ENCODE peak calls at places on chromosome 1, in ten cellular contexts. I is A549, X is heart left ventricle, K is NB4, A is tibial nerve, B is stomach, T is suprapubic skin, N is prostate gland, Z is adrenal gland, Q is uterus. L is an unnamed sample.

GRCh38 chr1:50959913-50960844 is at the start of gene FAF1:
- DNase-seq in A (peak), B (peak), N (peak), K (peak), Z (peak), T (peak), X (peak), Q (peak), I (peak), L (peak)

GRCh38 chr1:97581614-97582051 is 339.2 kb downstream of the DPYD start:
- DNase-seq in Q (no peak), X (no peak), A (no peak), Z (no peak), K (no peak), B (no peak), N (no peak), T (no peak), I (no peak), L (no peak)

GRCh38 chr1:162696286-162696862 is 64.1 kb downstream of the DDR2 start:
- DNase-seq in T (peak), A (peak), X (peak), Q (peak), Z (peak), B (peak), K (no peak), N (peak), I (no peak), L (peak)

GRCh38 chr1:100995196-100995983 is 30.2 kb downstream of the DPH5 start:
- DNase-seq in Q (no peak), X (no peak), I (no peak), A (no peak), N (no peak), T (no peak), Z (no peak), B (no peak), K (no peak), L (no peak)

GRCh38 chr1:81119319-81119718 is 681.4 kb upstream of the ADGRL2 start:
- DNase-seq in X (no peak), Z (no peak), K (no peak), B (no peak), Q (no peak), T (no peak), A (no peak), I (no peak), N (no peak), L (no peak)

GRCh38 chr1:91792393-91793032 is 93.4 kb downstream of the TGFBR3 start:
- DNase-seq in A (no peak), Q (no peak), I (no peak), N (no peak), Z (peak), K (no peak), B (no peak), X (no peak), T (no peak), L (no peak)

GRCh38 chr1:118960026-118960561 is 28.0 kb downstream of the TBX15 start:
- DNase-seq in A (no peak), K (no peak), I (no peak), Q (no peak), T (no peak), N (no peak), X (no peak), B (no peak), Z (no peak), L (no peak)

GRCh38 chr1:77281491-77282186 is at the start of gene AK5:
- DNase-seq in Z (peak), X (peak), A (no peak), I (peak), N (peak), B (peak), Q (no peak), K (peak), T (no peak), L (peak)

GRCh38 chr1:8711161-8711560 is 106.3 kb downstream of the RERE start:
- DNase-seq in B (no peak), K (peak), T (no peak), Z (peak), X (no peak), A (no peak), N (no peak), Q (no peak), I (no peak), L (no peak)

GRCh38 chr1:2126331-2127180 is 68.0 kb downstream of the FAAP20 start:
- DNase-seq in B (no peak), X (peak), N (no peak), T (no peak), Z (no peak), Q (no peak), I (no peak), K (no peak), A (no peak), L (no peak)

GRCh38 chr1:15224259-15224869 is 22.7 kb upstream of the FHAD1 start:
- DNase-seq in K (no peak), T (peak), N (no peak), I (no peak), X (no peak), Z (peak), B (no peak), A (no peak), Q (no peak), L (no peak)

GRCh38 chr1:145995964-145996432 is 381 bp downstream of the TXNIP start:
- DNase-seq in X (no peak), I (no peak), B (peak), Z (peak), A (no peak), Q (peak), N (no peak), K (no peak), T (peak), L (no peak)

GRCh38 chr1:31238986-31239613 is 587 bp downstream of the NKAIN1 start:
- DNase-seq in B (no peak), I (no peak), Q (no peak), N (no peak), T (no peak), X (no peak), A (no peak), K (peak), Z (peak), L (no peak)

GRCh38 chr1:204418174-204419063 is 6.8 kb upstream of the PPP1R15B start:
- DNase-seq in A (no peak), N (no peak), K (peak), I (no peak), Q (no peak), Z (peak), B (no peak), T (no peak), X (no peak), L (no peak)

GRCh38 chr1:66266350-66266749 is 267.6 kb upstream of the SGIP1 start:
- DNase-seq in A (no peak), X (no peak), N (no peak), K (no peak), T (no peak), I (no peak), Q (no peak), B (no peak), Z (no peak), L (no peak)

GRCh38 chr1:32181065-32181464 is 1.6 kb downstream of the TXLNA start:
- DNase-seq in X (no peak), A (no peak), Z (no peak), B (no peak), N (no peak), Q (no peak), I (no peak), T (no peak), K (no peak), L (no peak)

GRCh38 chr1:30447701-30448100 is 275.7 kb downstream of the MATN1 start:
- DNase-seq in N (no peak), T (peak), X (no peak), A (no peak), I (no peak), K (no peak), B (no peak), Z (no peak), Q (no peak), L (no peak)

GRCh38 chr1:201480231-201481003 is 11.4 kb upstream of the PHLDA3 start:
- DNase-seq in K (peak), A (peak), B (peak), T (peak), N (peak), Z (peak), X (peak), I (peak), Q (peak), L (no peak)

GRCh38 chr1:227785812-227786608 is 29.5 kb upstream of the PRSS38 start:
- DNase-seq in Q (no peak), Z (peak), T (peak), I (no peak), B (peak), N (no peak), K (no peak), A (peak), X (no peak), L (no peak)

GRCh38 chr1:227786673-227787512 is 28.6 kb upstream of the PRSS38 start:
- DNase-seq in N (no peak), T (peak), I (no peak), B (peak), A (peak), X (no peak), Z (peak), K (no peak), Q (no peak), L (no peak)

GRCh38 chr1:227789042-227789880 is 26.2 kb upstream of the PRSS38 start:
- DNase-seq in K (no peak), A (peak), T (peak), X (no peak), B (no peak), I (no peak), Z (no peak), N (no peak), Q (no peak), L (no peak)

GRCh38 chr1:227788279-227789041 is 27.0 kb upstream of the PRSS38 start:
- DNase-seq in N (no peak), K (peak), A (no peak), X (peak), B (peak), Q (peak), Z (peak), T (peak), I (peak), L (peak)

GRCh38 chr1:227787513-227788278 is 27.8 kb upstream of the PRSS38 start:
- DNase-seq in Z (peak), K (peak), X (peak), I (peak), T (peak), A (peak), B (peak), Q (peak), N (peak), L (peak)
- TF ChIP-seq POLR2A in Z (no peak), K (no peak), X (no peak), I (peak), T (no peak), A (peak), B (no peak), Q (peak), N (peak), L (peak)

GRCh38 chr1:116426401-116426800 is 53.4 kb downstream of the ATP1A1 start:
- DNase-seq in T (no peak), I (no peak), Q (no peak), A (no peak), B (no peak), X (no peak), K (no peak), N (no peak), Z (no peak), L (no peak)
- TF ChIP-seq POLR2A in T (no peak), I (no peak), Q (no peak), A (no peak), B (no peak), X (no peak), K (no peak), N (no peak), Z (no peak), L (no peak)

GRCh38 chr1:111882537-111882936 is 106.9 kb downstream of the KCND3 start:
- DNase-seq in Z (no peak), B (no peak), T (no peak), A (no peak), K (no peak), Q (no peak), X (no peak), N (no peak), I (no peak), L (no peak)

GRCh38 chr1:111886741-111887140 is 102.7 kb downstream of the KCND3 start:
- DNase-seq in Z (no peak), A (no peak), T (no peak), B (no peak), N (no peak), Q (no peak), K (no peak), X (no peak), I (no peak), L (no peak)

GRCh38 chr1:111887385-111887784 is 102.1 kb downstream of the KCND3 start:
- DNase-seq in A (no peak), X (no peak), Q (no peak), Z (no peak), B (no peak), N (no peak), T (no peak), K (no peak), I (no peak), L (no peak)

GRCh38 chr1:111882986-111883560 is 106.4 kb downstream of the KCND3 start:
- DNase-seq in B (no peak), A (no peak), I (no peak), X (no peak), Q (no peak), Z (no peak), T (no peak), N (no peak), K (no peak), L (no peak)

DNA sequence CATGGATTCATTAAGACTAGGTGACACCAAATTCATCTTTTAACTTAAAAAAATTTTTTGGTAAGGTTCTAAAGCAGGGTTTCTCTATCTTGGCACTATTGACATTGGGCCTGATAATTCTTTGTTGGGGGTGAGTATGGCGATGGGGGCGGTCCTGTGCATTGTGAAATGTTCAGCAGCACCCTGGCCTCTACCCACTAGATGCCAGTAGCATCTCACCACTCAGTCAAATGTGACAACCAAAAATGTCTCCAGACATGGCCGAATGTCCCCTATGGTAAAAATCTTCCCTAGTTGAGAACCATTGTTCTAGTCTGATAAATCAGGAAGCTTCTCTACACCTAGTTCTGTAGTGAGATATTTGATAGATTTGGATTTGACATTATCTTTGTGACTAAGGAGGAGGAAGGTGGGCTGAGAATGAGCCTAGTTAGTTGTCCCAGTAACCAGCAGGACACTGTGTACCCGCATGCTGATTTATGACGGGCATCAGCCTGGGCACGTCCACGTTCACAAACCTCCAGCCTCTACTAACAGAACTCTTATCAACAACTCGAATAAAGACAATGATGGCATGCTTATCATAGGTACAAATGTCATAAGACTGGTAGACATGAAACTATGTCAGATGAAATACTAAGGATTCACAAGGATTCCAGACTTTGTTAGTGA is 104.6 kb downstream of the KCND3 start:
- DNase-seq in A (no peak), T (no peak), X (no peak), K (no peak), Z (no peak), I (no peak), B (no peak), Q (no peak), N (no peak), L (no peak)
- TF ChIP-seq POLR2A in A (no peak), T (no peak), X (no peak), K (no peak), Z (no peak), I (no peak), B (no peak), Q (no peak), N (no peak), L (no peak)

GRCh38 chr1:6634278-6635052 is 9.8 kb downstream of the THAP3 start:
- DNase-seq in B (peak), T (no peak), X (peak), K (peak), A (peak), Q (peak), N (peak), I (peak), Z (peak), L (no peak)
- TF ChIP-seq POLR2A in B (no peak), T (no peak), X (no peak), K (no peak), A (no peak), Q (no peak), N (no peak), I (no peak), Z (no peak), L (no peak)

DNA sequence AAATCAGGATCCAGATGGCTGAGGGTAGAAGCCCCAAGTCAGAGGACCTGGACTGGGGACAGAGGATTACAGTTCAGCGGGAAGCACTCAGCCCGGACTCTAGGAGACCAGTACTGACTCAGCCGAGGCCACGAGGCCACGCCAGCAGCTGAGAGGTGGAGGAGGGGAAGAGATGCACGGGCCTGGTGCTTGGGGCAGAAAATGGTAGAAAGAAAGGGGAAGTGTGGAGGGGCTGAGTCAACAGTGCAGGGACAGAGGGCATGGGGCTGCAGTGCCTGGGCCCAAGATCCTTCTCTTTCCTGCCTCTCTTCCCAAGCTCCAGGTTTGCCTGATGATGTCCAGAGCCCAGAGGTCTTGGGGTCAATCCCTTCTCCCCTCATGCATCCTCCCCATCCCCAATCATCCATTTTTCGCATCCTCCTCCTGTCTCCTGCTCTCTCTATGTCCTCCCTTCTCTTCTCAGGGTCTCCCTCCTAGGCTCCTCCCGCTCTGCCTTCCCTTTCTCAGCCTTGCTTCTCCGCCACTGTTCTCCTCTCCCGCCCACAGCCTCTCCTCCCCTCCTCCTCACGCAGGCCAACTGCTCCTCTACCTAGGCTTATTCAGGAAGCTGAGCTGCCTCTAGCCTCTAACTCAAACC is 7.7 kb downstream of the ARHGEF2 start:
- DNase-seq in T (no peak), Q (peak), Z (peak), I (no peak), B (peak), X (peak), N (no peak), A (peak), K (peak), L (peak)
- TF ChIP-seq POLR2A in T (no peak), Q (no peak), Z (no peak), I (no peak), B (no peak), X (no peak), N (no peak), A (no peak), K (no peak), L (peak)

GRCh38 chr1:151286619-151287340 is 4.7 kb downstream of the ZNF687 start:
- DNase-seq in I (no peak), N (no peak), Z (no peak), A (no peak), T (no peak), X (no peak), K (no peak), B (no peak), Q (no peak), L (no peak)

GRCh38 chr1:151281225-151281968 is 702 bp upstream of the ZNF687 start:
- DNase-seq in T (peak), A (peak), I (peak), Q (peak), K (peak), N (peak), Z (peak), B (peak), X (peak), L (peak)

GRCh38 chr1:151281969-151282882 is at the start of gene ZNF687:
- DNase-seq in Q (peak), I (peak), T (peak), K (peak), Z (peak), X (peak), N (peak), A (peak), B (peak), L (peak)

GRCh38 chr1:151284013-151284577 is 2.0 kb downstream of the ZNF687 start:
- DNase-seq in Q (no peak), X (no peak), K (no peak), A (no peak), Z (no peak), N (no peak), B (no peak), I (no peak), T (no peak), L (no peak)

DNA sequence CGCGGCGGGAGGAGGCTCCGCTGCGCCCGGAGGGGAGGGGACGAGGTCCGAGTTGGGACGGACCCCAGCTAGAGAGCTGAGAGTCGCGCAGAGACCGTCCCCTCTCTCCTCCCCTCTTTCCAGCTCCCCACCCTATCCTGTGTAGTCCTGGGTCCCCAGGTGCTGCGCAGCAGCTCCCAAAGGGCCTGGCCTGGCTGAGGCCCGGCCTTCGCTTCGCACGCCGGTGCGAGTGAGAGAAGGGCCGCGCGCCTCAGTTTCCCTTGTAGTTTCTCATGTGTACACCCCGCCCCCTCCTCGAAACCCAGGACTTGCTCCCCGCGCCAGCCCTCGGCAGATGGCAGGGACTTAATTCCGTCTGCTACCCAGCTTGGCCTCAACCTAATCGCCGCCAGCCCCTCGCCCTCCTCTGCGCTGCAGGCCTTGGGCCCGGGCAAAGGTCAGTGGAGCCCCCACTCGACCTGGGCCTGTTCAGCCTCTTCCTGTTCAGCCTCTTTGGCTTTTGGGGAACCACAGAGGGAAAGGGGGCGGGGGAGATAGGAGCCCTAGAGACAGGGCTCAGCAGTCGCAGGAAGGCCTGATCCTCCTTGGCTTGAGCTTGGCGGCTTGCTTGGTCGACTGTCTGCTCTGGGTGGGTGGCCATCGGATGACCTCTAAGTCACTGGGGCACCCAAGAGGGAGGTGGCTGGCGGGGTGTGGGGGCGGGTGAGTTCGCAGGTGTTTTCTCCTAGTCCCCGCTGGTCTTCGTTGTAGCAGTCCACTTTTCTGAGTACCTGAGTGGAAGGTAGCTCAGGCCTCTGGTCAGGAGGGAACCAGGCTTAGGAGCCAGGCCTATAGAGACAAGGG is 1.0 kb downstream of the ZNF687 start:
- DNase-seq in Q (peak), Z (peak), T (no peak), B (peak), X (peak), K (peak), N (no peak), A (peak), I (peak), L (no peak)
- TF ChIP-seq POLR2A in Q (no peak), Z (no peak), T (no peak), B (no peak), X (no peak), K (no peak), N (no peak), A (no peak), I (no peak), L (peak)

GRCh38 chr1:216390956-216391355 is 32.3 kb downstream of the USH2A start:
- DNase-seq in I (no peak), Z (no peak), X (no peak), K (no peak), T (no peak), A (no peak), B (no peak), Q (no peak), N (no peak), L (no peak)

GRCh38 chr1:216389774-216390173 is 33.5 kb downstream of the USH2A start:
- DNase-seq in Q (no peak), X (no peak), I (no peak), Z (no peak), K (no peak), B (no peak), N (no peak), A (no peak), T (no peak), L (no peak)

GRCh38 chr1:216388558-216388957 is 34.7 kb downstream of the USH2A start:
- DNase-seq in N (no peak), X (no peak), T (no peak), A (no peak), B (no peak), Z (no peak), K (no peak), Q (no peak), I (no peak), L (no peak)
- TF ChIP-seq POLR2A in N (no peak), X (no peak), T (no peak), A (no peak), B (no peak), Z (no peak), K (no peak), Q (no peak), I (no peak), L (no peak)

L was measured in H54.